ENCODE peak calls at places on chromosomes 2 and 18, in four cellular contexts. W, B, T and E are unnamed samples.
A peak's percentile ranks its signal among the peaks of the same experiment; 100 is the strongest.

GRCh38 chr2:28951910-28952805 is 28.9 kb upstream of the TOGARAM2 start:
- DNase-seq in W (peak; percentile 73), T (no peak), B (peak; percentile 51), E (no peak)

GRCh38 chr2:29309090-29310054 is 194.2 kb downstream of the CLIP4 start:
- DNase-seq in B (peak; percentile 74), W (peak; percentile 75), T (no peak), E (peak; percentile 49)

GRCh38 chr2:12636837-12637581 is 79.7 kb upstream of the TRIB2 start:
- DNase-seq in T (no peak), B (peak; percentile 38), W (no peak), E (no peak)

GRCh38 chr2:85769236-85769986 is 15.6 kb downstream of the ATOH8 start:
- DNase-seq in W (peak; percentile 51), T (no peak), B (no peak), E (no peak)

GRCh38 chr2:9771481-9772017 is 71.7 kb upstream of the TAF1B start:
- DNase-seq in B (peak; percentile 76), T (no peak), W (peak; percentile 85), E (peak; percentile 49)

GRCh38 chr18:53508529-53508928 is 715.9 kb downstream of the MBD2 start:
- DNase-seq in W (no peak), T (no peak), B (no peak), E (no peak)

GRCh38 chr2:97849881-97850540 is 136.6 kb downstream of the ZAP70 start:
- DNase-seq in T (no peak), W (no peak), B (no peak), E (peak; percentile 29)

GRCh38 chr2:231601356-231602229 is 8.9 kb downstream of the TEX44 start:
- DNase-seq in B (peak; percentile 83), W (peak; percentile 91), T (peak; percentile 87), E (peak; percentile 62)

GRCh38 chr2:237223208-237223861 is 137.6 kb downstream of the COPS8 start:
- DNase-seq in T (peak; percentile 62), B (peak; percentile 100), W (peak; percentile 81), E (peak; percentile 99)

GRCh38 chr2:33441235-33441810 is 35.1 kb upstream of the RASGRP3 start:
- DNase-seq in W (peak; percentile 80), B (peak; percentile 86), T (no peak), E (peak; percentile 47)

GRCh38 chr2:120617055-120617454 is 118.6 kb upstream of the GLI2 start:
- DNase-seq in W (no peak), B (peak; percentile 11), T (no peak), E (no peak)

GRCh38 chr2:152694161-152694661 is 23.1 kb downstream of the PRPF40A start:
- DNase-seq in W (peak; percentile 12), B (peak; percentile 60), T (no peak), E (peak; percentile 46)

GRCh38 chr2:223538920-223539440 is 63.2 kb downstream of the SCG2 start:
- DNase-seq in B (peak; percentile 27), W (no peak), T (no peak), E (no peak)

GRCh38 chr18:68215931-68216330 is 499.0 kb downstream of the TMX3 start:
- DNase-seq in T (no peak), B (peak; percentile 28), W (no peak), E (no peak)

GRCh38 chr2:161017780-161018440 is 142.3 kb upstream of the TANK start:
- DNase-seq in T (no peak), B (no peak), W (no peak), E (no peak)

GRCh38 chr2:188473306-188473705 is 181.6 kb downstream of the GULP1 start:
- DNase-seq in T (no peak), B (no peak), W (no peak), E (no peak)

GRCh38 chr2:127641846-127642510 is 4.0 kb upstream of the GPR17 start:
- DNase-seq in B (no peak), T (no peak), W (no peak), E (no peak)

GRCh38 chr2:98586466-98587140 is 21.7 kb downstream of the COA5 start:
- DNase-seq in T (peak; percentile 53), W (no peak), B (no peak), E (no peak)

GRCh38 chr18:26655614-26656400 is 107.5 kb upstream of the KCTD1 start:
- DNase-seq in B (peak; percentile 35), W (peak; percentile 75), T (no peak), E (no peak)

GRCh38 chr2:17594533-17595391 is 54.3 kb downstream of the VSNL1 start:
- DNase-seq in B (peak; percentile 73), T (no peak), W (no peak), E (peak; percentile 75)

GRCh38 chr2:102053096-102053495 is 61.3 kb downstream of the IL1R2 start:
- DNase-seq in T (no peak), B (no peak), W (no peak), E (no peak)

GRCh38 chr2:36476411-36476810 is 120.8 kb downstream of the CRIM1 start:
- DNase-seq in B (no peak), W (no peak), T (no peak), E (no peak)

GRCh38 chr2:112312821-112313220 is 37.4 kb downstream of the ZC3H6 start:
- DNase-seq in W (no peak), B (no peak), T (no peak), E (no peak)

GRCh38 chr2:158501301-158501700 is 44.5 kb downstream of the PKP4 start:
- DNase-seq in B (no peak), T (no peak), W (no peak), E (no peak)

GRCh38 chr2:111702809-111703196 is 181.2 kb downstream of the ANAPC1 start:
- DNase-seq in T (no peak), B (no peak), W (no peak), E (no peak)

GRCh38 chr2:2173633-2174032 is 157.4 kb downstream of the MYT1L start:
- DNase-seq in W (no peak), B (no peak), T (no peak), E (no peak)

GRCh38 chr2:85425588-85425987 is 7.1 kb downstream of the SH2D6 start:
- DNase-seq in T (no peak), W (no peak), B (no peak), E (no peak)

GRCh38 chr2:134927195-134927594 is 8.6 kb downstream of the CCNT2 start:
- DNase-seq in W (peak; percentile 11), T (no peak), B (peak; percentile 29), E (peak; percentile 36)

GRCh38 chr2:95345415-95346235 is 48.5 kb downstream of the KCNIP3 start:
- DNase-seq in W (peak; percentile 80), T (peak; percentile 79), B (peak; percentile 77), E (peak; percentile 58)

GRCh38 chr2:176388886-176389285 is 119.6 kb downstream of the MTX2 start:
- DNase-seq in W (no peak), T (no peak), B (no peak), E (peak; percentile 67)

GRCh38 chr2:35454966-35455638 is 900.5 kb upstream of the CRIM1 start:
- DNase-seq in T (no peak), W (peak; percentile 53), B (no peak), E (no peak)

GRCh38 chr2:216679658-216680024 is 15.7 kb downstream of the IGFBP5 start:
- DNase-seq in W (no peak), T (peak; percentile 73), B (no peak), E (no peak)

GRCh38 chr2:67719351-67719750 is 322.2 kb downstream of the ETAA1 start:
- DNase-seq in T (no peak), B (no peak), W (no peak), E (no peak)

GRCh38 chr2:56130463-56131070 is 53.2 kb upstream of the CCDC85A start:
- DNase-seq in T (no peak), W (peak; percentile 48), B (peak; percentile 70), E (peak; percentile 40)

GRCh38 chr18:9736942-9737813 is 29.1 kb downstream of the RAB31 start:
- DNase-seq in B (no peak), W (no peak), T (no peak), E (no peak)

GRCh38 chr18:21740474-21740723 is 193 bp upstream of the MIB1 start:
- DNase-seq in B (no peak), T (peak; percentile 98), W (peak; percentile 93), E (no peak)

GRCh38 chr18:629303-630150 is 27.9 kb upstream of the TYMS start:
- DNase-seq in T (no peak), B (no peak), W (no peak), E (no peak)
- TF ChIP-seq CTCF in T (no peak), B (peak; percentile 33), W (no peak), E (peak; percentile 12)

GRCh38 chr2:206989306-206989705 is 50.0 kb downstream of the CPO start:
- DNase-seq in T (no peak), W (peak; percentile 39), B (no peak), E (no peak)
- TF ChIP-seq CTCF in T (peak; percentile 79), W (peak; percentile 51), B (peak; percentile 79), E (peak; percentile 71)

GRCh38 chr18:48789259-48789812 is 161.4 kb downstream of the SMAD7 start:
- DNase-seq in B (no peak), W (no peak), T (no peak), E (no peak)

GRCh38 chr18:48791636-48792105 is 159.1 kb downstream of the SMAD7 start:
- DNase-seq in T (no peak), B (no peak), W (no peak), E (no peak)

GRCh38 chr18:48792141-48792540 is 158.6 kb downstream of the SMAD7 start:
- DNase-seq in B (no peak), T (peak; percentile 50), W (no peak), E (no peak)

GRCh38 chr18:48790226-48790863 is 160.4 kb downstream of the SMAD7 start:
- DNase-seq in T (peak; percentile 97), B (no peak), W (no peak), E (no peak)

DNA sequence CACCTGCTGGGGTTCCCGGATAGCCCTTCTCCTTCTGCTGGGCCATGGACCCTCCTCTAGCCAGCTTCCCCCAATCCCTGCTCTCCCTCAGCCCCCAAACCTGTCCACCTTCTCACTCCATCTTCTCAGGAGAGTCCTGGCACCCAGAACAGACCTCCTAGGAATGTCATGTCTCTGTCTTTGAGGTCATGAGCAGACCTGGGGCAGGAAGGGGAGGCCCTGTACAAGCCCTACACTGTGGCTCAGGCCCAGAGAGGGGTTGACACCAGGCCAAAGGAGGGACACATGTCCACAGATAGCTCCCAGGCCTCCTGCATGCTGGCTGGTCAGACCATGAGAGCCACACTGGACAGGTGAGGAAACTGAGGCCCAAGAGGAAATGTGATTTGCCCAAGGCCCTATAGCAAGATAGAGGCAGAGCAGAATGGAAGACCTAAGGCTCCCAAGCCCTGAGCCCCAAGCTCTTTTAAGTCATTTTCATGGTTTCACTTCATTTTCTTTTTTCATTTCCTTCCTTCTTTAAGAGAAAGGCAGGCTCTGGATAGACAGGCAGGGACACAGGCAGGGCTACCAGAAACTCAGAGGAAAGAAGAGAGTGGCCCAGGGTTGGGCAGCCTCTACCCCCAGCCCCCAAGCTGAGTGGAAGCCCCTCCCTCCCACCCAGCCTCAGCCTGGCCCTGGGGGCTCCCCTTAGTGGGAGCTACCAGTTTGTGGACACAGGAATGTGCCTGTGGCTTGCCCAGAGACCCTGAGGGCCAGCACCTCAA is 159.7 kb downstream of the SMAD7 start:
- DNase-seq in B (no peak), W (no peak), T (no peak), E (no peak)
- TF ChIP-seq CTCF in B (no peak), W (no peak), T (no peak), E (no peak)

DNA sequence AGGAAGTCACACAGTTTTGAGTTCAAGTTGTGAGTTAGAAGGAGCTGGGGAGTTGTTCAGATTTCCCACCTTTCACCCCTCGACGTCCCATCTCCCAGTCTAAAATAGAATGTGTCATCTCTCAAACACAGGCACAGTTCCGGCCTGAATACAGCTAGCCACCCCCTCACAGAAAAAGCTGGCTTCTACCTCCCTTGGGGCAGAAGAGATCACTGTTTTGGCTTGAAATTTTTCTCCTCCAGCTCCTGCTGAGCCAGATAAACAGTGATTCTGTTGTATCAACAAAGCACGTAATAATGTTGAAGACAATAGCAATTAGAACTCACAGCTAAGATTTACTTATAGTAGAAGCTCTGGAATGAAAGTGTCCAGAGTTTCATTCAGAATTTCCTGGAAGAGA is 74.7 kb downstream of the KIAA2012 start:
- DNase-seq in B (peak; percentile 49), W (no peak), T (no peak), E (no peak)
- TF ChIP-seq CTCF in B (no peak), W (no peak), T (no peak), E (no peak)